ENCODE peak calls at places on chromosomes 4 and X, in six cellular contexts. A is astrocyte of the spinal cord, I is testis, X is thyroid gland, W is foreskin fibroblast, E is GM23338. R is an unnamed sample.

GRCh38 chr4:86472377-86473019 is 112.6 kb upstream of the MAPK10 start:
- DNase-seq in A (no peak), I (no peak), X (peak; percentile 23), W (no peak), E (peak; percentile 37), R (no peak)

GRCh38 chr4:66606215-66606614 is 935.9 kb upstream of the EPHA5 start:
- DNase-seq in A (no peak), I (no peak), X (no peak), W (no peak), E (no peak), R (no peak)

GRCh38 chr4:134422776-134423175 is 221.2 kb upstream of the PABPC4L start:
- DNase-seq in A (no peak), I (no peak), X (no peak), W (no peak), E (no peak), R (no peak)

GRCh38 chr4:110160616-110161015 is 37.8 kb downstream of the ELOVL6 start:
- DNase-seq in A (no peak), I (no peak), X (no peak), W (no peak), E (no peak), R (no peak)

GRCh38 chr4:144355809-144356757 is 215.6 kb upstream of the GYPA start:
- DNase-seq in A (peak; percentile 99), I (peak; percentile 70), X (no peak), W (peak; percentile 79), E (peak; percentile 58), R (peak; percentile 85)

GRCh38 chr4:123587983-123588494 is 191.4 kb downstream of the SPRY1 start:
- DNase-seq in A (peak; percentile 63), I (no peak), X (no peak), W (peak; percentile 90), E (no peak), R (peak; percentile 89)

GRCh38 chr4:77022581-77023133 is 53.1 kb downstream of the CCNI start:
- DNase-seq in A (peak; percentile 85), I (no peak), X (no peak), W (peak; percentile 39), E (peak; percentile 82), R (peak; percentile 74)

GRCh38 chr4:114384629-114385028 is 214.0 kb upstream of the UGT8 start:
- DNase-seq in A (peak; percentile 68), I (no peak), X (no peak), W (peak; percentile 34), E (peak; percentile 56), R (peak; percentile 31)

GRCh38 chr4:16122784-16123183 is 39.0 kb upstream of the PROM1 start:
- DNase-seq in A (no peak), I (no peak), X (no peak), W (no peak), E (no peak), R (no peak)

GRCh38 chr4:153467897-153468262 is 1.7 kb downstream of the TMEM131L start:
- DNase-seq in A (no peak), I (no peak), X (no peak), W (no peak), E (no peak), R (peak; percentile 16)

GRCh38 chr4:180827610-180828009 is 1415.6 kb upstream of the TENM3 start:
- DNase-seq in A (peak; percentile 32), I (no peak), X (no peak), W (no peak), E (no peak), R (peak; percentile 2)

GRCh38 chr4:180823116-180823515 is 1420.1 kb upstream of the TENM3 start:
- DNase-seq in A (peak; percentile 34), I (no peak), X (no peak), W (no peak), E (no peak), R (no peak)

GRCh38 chr4:180832086-180832485 is 1411.1 kb upstream of the TENM3 start:
- DNase-seq in A (no peak), I (no peak), X (no peak), W (no peak), E (peak; percentile 26), R (no peak)

GRCh38 chr4:180827193-180827592 is 1416.0 kb upstream of the TENM3 start:
- DNase-seq in A (peak; percentile 43), I (peak; percentile 47), X (no peak), W (no peak), E (peak; percentile 12), R (no peak)

GRCh38 chr4:180828455-180829018 is 1414.7 kb upstream of the TENM3 start:
- DNase-seq in A (peak; percentile 86), I (peak; percentile 65), X (no peak), W (no peak), E (peak; percentile 67), R (peak; percentile 61)
- TF ChIP-seq CTCF in A (peak; percentile 68), I (peak; percentile 58), X (no peak), W (peak; percentile 58), E (peak; percentile 91), R (peak; percentile 89)

DNA sequence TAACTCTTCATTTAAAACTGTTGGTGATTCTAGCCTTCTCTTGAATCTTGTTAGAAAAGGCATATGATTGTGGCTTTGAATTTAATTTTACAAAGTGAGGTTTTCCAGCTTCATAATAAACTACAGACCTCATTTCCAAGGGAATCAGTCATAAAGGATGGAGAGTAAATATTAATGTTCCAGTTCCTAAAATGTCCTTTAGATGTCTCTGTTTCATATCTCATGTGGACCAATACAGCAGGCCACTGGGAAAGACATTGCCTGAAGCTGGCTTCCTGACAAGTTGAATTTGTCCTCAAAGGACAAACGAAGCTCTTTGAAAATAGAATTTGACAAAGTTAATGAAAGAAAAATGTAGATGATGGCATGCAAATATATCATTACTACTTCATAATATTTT is 125.4 kb downstream of the ZNF330 start:
- DNase-seq in A (peak; percentile 75), I (peak; percentile 43), X (peak; percentile 49), W (peak; percentile 48), E (peak; percentile 18), R (peak; percentile 68)
- TF ChIP-seq CTCF in A (peak; percentile 51), I (peak; percentile 31), X (peak; percentile 51), W (peak; percentile 45), E (peak; percentile 46), R (peak; percentile 79)

GRCh38 chrX:16282209-16282608 is 114.9 kb downstream of the MAGEB17 start:
- DNase-seq in A (no peak), I (no peak), X (no peak), W (no peak), E (no peak), R (no peak)

DNA sequence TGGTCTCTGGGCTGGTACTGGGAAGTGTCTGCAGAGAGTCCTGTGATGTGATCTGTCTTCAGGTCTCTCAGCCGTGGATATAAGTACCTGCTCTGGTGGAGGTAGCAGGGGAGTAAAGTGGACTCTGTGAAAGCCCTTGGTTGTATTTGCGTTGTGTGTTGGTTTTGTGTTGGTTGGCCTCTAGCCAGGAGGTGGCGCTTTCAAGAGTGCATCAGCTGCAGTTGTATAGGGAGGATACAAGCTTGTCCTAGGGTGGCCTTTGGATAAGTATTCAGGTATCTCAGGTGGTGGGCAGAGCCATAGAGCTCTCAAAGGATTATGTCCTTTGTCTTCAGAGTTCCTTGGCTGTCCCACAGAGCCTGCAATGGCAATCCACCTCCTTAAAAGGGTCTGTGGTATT is 111.6 kb downstream of the MAGEB17 start:
- DNase-seq in A (no peak), I (no peak), X (peak; percentile 41), W (no peak), E (peak; percentile 50), R (no peak)
- TF ChIP-seq CTCF in A (no peak), I (no peak), X (no peak), W (no peak), E (peak; percentile 37), R (no peak)

GRCh38 chr4:156971168-156971601 is 414 bp downstream of the PDGFC start:
- DNase-seq in A (no peak), I (peak; percentile 38), X (peak; percentile 67), W (no peak), E (peak; percentile 47), R (no peak)

GRCh38 chr4:156971623-156972369 is at the start of gene PDGFC:
- DNase-seq in A (peak; percentile 83), I (peak; percentile 79), X (peak; percentile 84), W (peak; percentile 85), E (peak; percentile 85), R (peak; percentile 49)

GRCh38 chr4:156969136-156969535 is 2.5 kb downstream of the PDGFC start:
- DNase-seq in A (no peak), I (no peak), X (no peak), W (no peak), E (no peak), R (no peak)

GRCh38 chr4:156972370-156972980 is 876 bp upstream of the PDGFC start:
- DNase-seq in A (peak; percentile 62), I (no peak), X (no peak), W (no peak), E (peak; percentile 6), R (no peak)

GRCh38 chr4:156970501-156971167 is 965 bp downstream of the PDGFC start:
- DNase-seq in A (no peak), I (peak; percentile 66), X (peak; percentile 69), W (peak; percentile 61), E (peak; percentile 72), R (peak; percentile 54)
- TF ChIP-seq CTCF in A (peak; percentile 63), I (peak; percentile 23), X (peak; percentile 21), W (peak; percentile 51), E (peak; percentile 25), R (peak; percentile 63)

GRCh38 chr4:141576585-141577110 is 59.7 kb upstream of the IL15 start:
- DNase-seq in A (no peak), I (no peak), X (peak; percentile 69), W (no peak), E (no peak), R (no peak)

GRCh38 chr4:141571793-141572192 is 64.6 kb upstream of the IL15 start:
- DNase-seq in A (no peak), I (no peak), X (no peak), W (no peak), E (no peak), R (no peak)

GRCh38 chr4:141571368-141571767 is 65.0 kb upstream of the IL15 start:
- DNase-seq in A (peak; percentile 47), I (no peak), X (no peak), W (peak; percentile 40), E (no peak), R (peak; percentile 30)

GRCh38 chr4:141573678-141574077 is 62.7 kb upstream of the IL15 start:
- DNase-seq in A (no peak), I (no peak), X (no peak), W (no peak), E (no peak), R (no peak)

GRCh38 chr4:141575884-141576283 is 60.5 kb upstream of the IL15 start:
- DNase-seq in A (no peak), I (no peak), X (no peak), W (no peak), E (no peak), R (no peak)
- TF ChIP-seq CTCF in A (no peak), I (no peak), X (no peak), W (no peak), E (no peak), R (no peak)

DNA sequence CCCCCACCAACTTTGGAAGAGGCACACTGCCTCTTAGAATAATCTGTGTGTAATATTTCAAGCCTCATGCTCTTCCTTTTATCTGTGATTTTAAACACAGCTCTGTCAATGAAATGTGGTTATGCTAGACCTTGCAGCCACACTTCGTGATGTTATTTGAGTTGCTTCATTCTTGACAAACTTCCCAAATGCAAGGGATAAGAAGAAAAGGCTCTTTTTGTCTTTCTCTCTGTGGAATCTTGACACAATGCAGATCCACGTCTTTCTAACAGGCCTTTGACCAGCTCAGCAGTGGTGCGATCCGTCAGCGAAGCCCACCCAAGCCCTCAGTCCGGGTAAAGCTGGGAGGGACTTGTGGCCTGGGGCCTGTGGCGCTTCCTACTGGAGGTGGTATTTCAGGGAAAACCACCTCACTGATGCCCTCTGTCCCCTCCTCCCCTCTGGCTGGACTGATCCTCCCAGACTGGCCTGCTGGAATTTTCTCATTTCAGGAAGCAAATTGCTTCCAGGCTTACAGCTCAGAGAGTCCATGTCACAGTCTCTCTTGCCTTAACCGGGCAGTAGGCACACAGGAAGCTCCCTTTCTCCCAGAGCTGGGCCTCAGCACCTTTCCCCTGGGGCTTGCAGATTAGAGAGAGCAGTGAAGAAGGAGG is 19.5 kb upstream of the CCKAR start:
- DNase-seq in A (no peak), I (no peak), X (no peak), W (no peak), E (no peak), R (peak; percentile 5)
- TF ChIP-seq CTCF in A (no peak), I (no peak), X (no peak), W (no peak), E (no peak), R (no peak)